ENCODE peak calls at places on chromosomes 1 and 21, in four cellular contexts. L is fibroblast of lung, V is gastrocnemius medialis, R is Peyer's patch. Z is an unnamed sample.

GRCh38 chr21:35333831-35334593 is 284.9 kb upstream of the RUNX1 start:
- DNase-seq in L (no peak), V (peak), R (no peak), Z (no peak)

GRCh38 chr1:93490357-93490756 is 42.4 kb downstream of the FNBP1L start:
- DNase-seq in L (no peak), R (no peak), V (no peak), Z (no peak)

GRCh38 chr1:917466-918091 is 6.1 kb upstream of the SAMD11 start:
- DNase-seq in R (no peak), L (no peak), V (no peak), Z (no peak)

GRCh38 chr1:210653771-210654170 is 325.1 kb downstream of the HHAT start:
- DNase-seq in L (peak), V (no peak), R (no peak), Z (no peak)

GRCh38 chr1:234727018-234727757 is 117.2 kb upstream of the IRF2BP2 start:
- DNase-seq in V (no peak), L (peak), R (no peak), Z (no peak)

GRCh38 chr1:32291145-32291707 is 657 bp upstream of the HDAC1 start:
- DNase-seq in R (no peak), L (peak), V (no peak), Z (no peak)

GRCh38 chr1:202964755-202965440 is 2.2 kb downstream of the CYB5R1 start:
- DNase-seq in V (peak), L (peak), R (no peak), Z (no peak)

GRCh38 chr1:94617139-94617805 is 75.7 kb upstream of the F3 start:
- DNase-seq in V (no peak), L (peak), R (no peak), Z (no peak)

GRCh38 chr21:45892156-45892919 is 89.2 kb upstream of the COL6A1 start:
- DNase-seq in V (no peak), R (no peak), L (no peak), Z (no peak)

GRCh38 chr1:228376262-228376628 is 30.4 kb downstream of the TRIM11 start:
- DNase-seq in V (no peak), L (no peak), R (no peak), Z (no peak)

GRCh38 chr1:165228676-165229075 is 127.8 kb downstream of the LMX1A start:
- DNase-seq in R (no peak), L (no peak), V (no peak), Z (no peak)

GRCh38 chr1:174932587-174932986 is 67.2 kb upstream of the CACYBP start:
- DNase-seq in L (no peak), R (no peak), V (no peak), Z (no peak)

GRCh38 chr1:28519946-28520725 is 14.3 kb downstream of the RCC1 start:
- DNase-seq in L (no peak), R (no peak), V (no peak), Z (no peak)

GRCh38 chr1:206122686-206123085 is 5.5 kb upstream of the AVPR1B start:
- DNase-seq in R (no peak), L (no peak), V (no peak), Z (no peak)

GRCh38 chr1:116123837-116124533 is 12.8 kb downstream of the MAB21L3 start:
- DNase-seq in V (no peak), L (no peak), R (peak), Z (no peak)

GRCh38 chr21:45455321-45456013 is 50.5 kb downstream of the COL18A1 start:
- DNase-seq in R (no peak), V (no peak), L (peak), Z (no peak)

GRCh38 chr1:99441234-99442095 is 177.2 kb downstream of the PLPPR4 start:
- DNase-seq in R (no peak), V (no peak), L (peak), Z (no peak)

GRCh38 chr21:15752763-15753407 is 23.1 kb downstream of the USP25 start:
- DNase-seq in V (no peak), L (no peak), R (no peak), Z (no peak)

GRCh38 chr1:60573726-60574409 is 500.3 kb upstream of the C1orf87 start:
- DNase-seq in R (no peak), V (no peak), L (peak), Z (no peak)

GRCh38 chr1:6360517-6360916 is 33.0 kb downstream of the ACOT7 start:
- DNase-seq in R (no peak), L (no peak), V (no peak), Z (no peak)

GRCh38 chr1:100597069-100597741 is 59.3 kb downstream of the GPR88 start:
- DNase-seq in R (no peak), L (peak), V (no peak), Z (no peak)

GRCh38 chr21:44730951-44731579 is 19.7 kb upstream of the TSPEAR start:
- DNase-seq in V (no peak), R (no peak), L (no peak), Z (peak)

GRCh38 chr1:49016030-49016991 is 239.6 kb upstream of the BEND5 start:
- DNase-seq in R (no peak), L (peak), V (no peak), Z (no peak)

GRCh38 chr1:210250998-210251679 is 18.5 kb downstream of the SERTAD4 start:
- DNase-seq in V (no peak), L (peak), R (peak), Z (no peak)

GRCh38 chr1:71296551-71296950 is 215.7 kb upstream of the ZRANB2 start:
- DNase-seq in R (no peak), V (no peak), L (peak), Z (no peak)

DNA sequence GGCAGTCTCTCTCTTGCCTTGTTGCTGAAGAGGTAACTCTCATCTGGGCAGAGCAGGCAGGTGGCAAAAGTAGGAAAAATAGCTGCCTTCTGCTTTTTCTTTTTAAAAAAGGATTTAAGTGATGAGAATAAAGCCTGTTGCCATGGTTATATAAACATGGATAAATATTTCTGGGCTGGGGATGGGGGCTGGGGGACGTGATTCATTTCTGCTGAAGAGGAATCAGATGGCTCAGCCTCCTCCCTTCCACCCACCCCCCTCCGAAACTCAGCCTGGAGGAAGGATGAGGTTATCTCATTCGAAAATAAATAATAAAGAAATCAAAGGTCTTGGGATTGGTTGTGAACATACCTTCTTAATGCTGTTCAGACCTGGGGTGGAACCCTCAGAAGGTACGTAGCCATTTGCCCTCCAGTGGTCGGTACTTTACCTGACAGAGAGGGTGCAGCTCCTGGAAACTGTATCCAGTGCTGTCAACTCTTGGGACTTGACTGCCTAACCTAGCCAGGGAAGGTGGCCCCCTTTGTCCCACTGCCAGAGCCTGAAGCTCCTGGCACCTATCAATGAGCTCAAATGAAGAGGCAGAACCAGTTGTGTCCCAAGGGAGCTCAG is 3.8 kb upstream of the INKA2 start:
- DNase-seq in L (peak), R (no peak), V (no peak), Z (no peak)
- TF ChIP-seq CTCF in L (no peak), R (no peak), V (no peak), Z (no peak)

GRCh38 chr1:2278591-2279209 is 50.6 kb downstream of the SKI start:
- DNase-seq in V (no peak), R (no peak), L (no peak), Z (no peak)

GRCh38 chr1:2277741-2278488 is 49.8 kb downstream of the SKI start:
- DNase-seq in V (peak), R (no peak), L (no peak), Z (no peak)

GRCh38 chr1:2282556-2283270 is 54.6 kb downstream of the SKI start:
- DNase-seq in L (no peak), R (no peak), V (no peak), Z (no peak)

GRCh38 chr1:2279210-2279639 is 51.1 kb downstream of the SKI start:
- DNase-seq in R (no peak), V (no peak), L (peak), Z (peak)

DNA sequence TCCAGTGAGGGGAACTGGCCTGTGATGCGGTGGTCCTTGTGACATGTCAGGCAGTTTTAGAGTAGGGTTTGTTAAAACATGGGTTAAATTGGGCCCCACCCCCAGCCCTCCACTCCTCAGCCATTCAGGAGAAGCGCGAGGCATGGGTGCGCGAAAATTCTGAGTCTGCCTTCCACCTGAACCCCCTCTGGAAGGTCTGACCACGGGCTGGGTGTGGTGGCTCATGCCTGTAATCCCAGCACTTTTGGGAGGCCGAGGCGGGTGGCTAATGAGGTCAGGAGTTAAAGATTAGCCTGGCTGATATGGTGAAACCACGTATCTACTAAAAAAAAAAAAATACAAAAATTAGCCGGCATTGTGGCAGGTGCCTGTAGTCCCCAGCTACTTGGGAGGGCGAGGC is 51.8 kb downstream of the SKI start:
- DNase-seq in L (no peak), V (no peak), R (no peak), Z (no peak)
- H3K27ac ChIP-seq in L (peak), V (peak), R (peak), Z (peak)

GRCh38 chr21:26966360-26966977 is 419 bp downstream of the ADAMTS5 start:
- DNase-seq in L (peak), V (peak), R (no peak), Z (no peak)
- H3K4me3 ChIP-seq in L (peak), V (peak), R (peak), Z (peak)

GRCh38 chr1:226762988-226763740 is 24.1 kb upstream of the ITPKB start:
- DNase-seq in L (no peak), R (no peak), V (no peak), Z (no peak)
- TF ChIP-seq CTCF in L (no peak), R (no peak), V (no peak), Z (no peak)

GRCh38 chr1:153361129-153362109 is 3.8 kb downstream of the S100A9 start:
- DNase-seq in R (no peak), L (no peak), V (no peak), Z (peak)

GRCh38 chr1:153360592-153360991 is 2.9 kb downstream of the S100A9 start:
- DNase-seq in R (no peak), L (no peak), V (no peak), Z (no peak)

GRCh38 chr1:153364181-153364580 is 6.5 kb downstream of the S100A9 start:
- DNase-seq in L (no peak), R (no peak), V (no peak), Z (no peak)

GRCh38 chr1:153363641-153364040 is 6.0 kb downstream of the S100A9 start:
- DNase-seq in V (no peak), L (no peak), R (no peak), Z (no peak)

DNA sequence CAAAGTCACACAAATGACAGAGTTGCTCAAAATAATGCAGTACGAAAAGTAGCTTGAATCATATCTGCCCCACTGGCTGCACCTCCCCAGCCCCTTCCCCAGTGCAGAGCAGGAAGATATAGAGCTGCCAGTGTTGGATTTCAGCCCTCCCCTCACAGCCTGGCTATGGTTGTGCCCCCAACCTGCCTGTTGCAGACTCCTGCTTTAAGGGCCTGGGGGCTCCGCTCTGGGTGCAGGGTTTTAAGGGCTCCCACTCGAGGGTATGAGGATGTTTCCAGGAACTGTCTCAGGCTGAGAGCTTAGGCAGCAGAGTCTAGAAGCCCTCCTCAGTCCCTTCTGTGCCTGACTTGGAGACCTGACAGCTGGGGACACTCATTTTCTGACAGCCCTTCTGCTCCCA is 4.5 kb downstream of the S100A9 start:
- DNase-seq in R (no peak), L (no peak), V (no peak), Z (peak)
- H3K27ac ChIP-seq in R (no peak), L (no peak), V (no peak), Z (no peak)

Z was measured in ascending aorta.